ENCODE peak calls at places on chromosomes 1 and 21, in six cellular contexts. A is C1 segment of cervical spinal cord; U is endodermal cell; D is colonic mucosa; T is stimulated activated CD8-positive, alpha-beta memory T cell treated with anti-CD3 and anti-CD28 coated beads, Interleukin-7, amount 100 ng/mL, for 4 hours; G is PC-9. L is an unnamed sample.

GRCh38 chr1:107842241-107842640 is 122.7 kb downstream of the VAV3 start:
- DNase-seq in A (no peak), D (no peak), T (no peak), G (peak), U (no peak), L (peak)

GRCh38 chr1:160108888-160109662 is 6.5 kb upstream of the ATP1A2 start:
- DNase-seq in A (no peak), U (peak), D (no peak), T (no peak), G (peak), L (no peak)

GRCh38 chr1:221776495-221777413 is 34.9 kb upstream of the DUSP10 start:
- DNase-seq in T (no peak), U (no peak), A (no peak), G (no peak), D (peak), L (no peak)

GRCh38 chr21:24995206-24995605 is 612.1 kb downstream of the MRPL39 start:
- DNase-seq in A (no peak), T (no peak), U (peak), G (no peak), D (no peak), L (no peak)

GRCh38 chr1:1164701-1165451 is 8.8 kb upstream of the TTLL10 start:
- DNase-seq in U (peak), T (no peak), D (no peak), A (no peak), G (peak), L (no peak)

GRCh38 chr1:11518016-11518670 is 39.2 kb downstream of the DISP3 start:
- DNase-seq in U (peak), A (no peak), T (no peak), D (no peak), G (no peak), L (no peak)

GRCh38 chr1:32337855-32338636 is 2.0 kb upstream of the MARCKSL1 start:
- DNase-seq in D (peak), T (no peak), A (peak), G (no peak), U (no peak), L (no peak)

GRCh38 chr1:35031103-35031452 is 667 bp downstream of the ZMYM6 start:
- DNase-seq in G (peak), A (no peak), T (peak), U (peak), D (peak), L (no peak)

GRCh38 chr1:157363660-157364140 is 188.6 kb downstream of the FCRL5 start:
- DNase-seq in A (no peak), U (peak), T (no peak), G (no peak), D (peak), L (no peak)

L was measured in keratinocyte.